ENCODE peak calls at places on chromosomes 5 and 9, in eight cellular contexts. F is brain microvascular endothelial cell, X is lung, N is IMR-90, I is stomach, B is pancreas, A is heart right ventricle, K is left ventricle myocardium inferior. P is an unnamed sample.
A peak's percentile ranks its signal among the peaks of the same experiment; 100 is the strongest.

GRCh38 chr5:124706729-124707361 is 39.6 kb downstream of the ZNF608 start:
- DNase-seq in F (no peak), X (peak; percentile 42), N (peak; percentile 58), I (peak; percentile 52), B (peak; percentile 81), A (peak; percentile 27), K (peak; percentile 54), P (peak; percentile 30)

GRCh38 chr5:142492781-142493281 is 168.0 kb upstream of the SPRY4 start:
- DNase-seq in F (no peak), X (no peak), N (peak; percentile 41), I (no peak), B (no peak), A (no peak), K (no peak), P (peak; percentile 80)

GRCh38 chr9:98807070-98807810 is at the start of gene GALNT12:
- DNase-seq in F (no peak), X (no peak), N (no peak), I (peak; percentile 47), B (peak; percentile 41), A (no peak), K (no peak), P (no peak)

GRCh38 chr5:173981362-173981761 is 7.6 kb upstream of the C5orf47 start:
- DNase-seq in F (no peak), X (no peak), N (no peak), I (no peak), B (no peak), A (no peak), K (no peak), P (no peak)

GRCh38 chr9:99362317-99362716 is 140.2 kb downstream of the SEC61B start:
- DNase-seq in F (no peak), X (no peak), N (no peak), I (no peak), B (no peak), A (no peak), K (no peak), P (no peak)

GRCh38 chr5:54259090-54259489 is 51.3 kb downstream of the ARL15 start:
- DNase-seq in F (peak; percentile 37), X (no peak), N (peak; percentile 67), I (no peak), B (no peak), A (no peak), K (no peak), P (peak; percentile 21)

GRCh38 chr9:85610074-85610855 is 131.5 kb downstream of the AGTPBP1 start:
- DNase-seq in F (peak; percentile 48), X (no peak), N (peak; percentile 82), I (no peak), B (no peak), A (no peak), K (no peak), P (peak; percentile 92)

GRCh38 chr5:19042106-19042505 is 945.9 kb downstream of the CDH18 start:
- DNase-seq in F (no peak), X (no peak), N (no peak), I (no peak), B (no peak), A (no peak), K (no peak), P (no peak)

GRCh38 chr5:13250450-13251291 is 693.8 kb downstream of the DNAH5 start:
- DNase-seq in F (no peak), X (no peak), N (peak; percentile 6), I (no peak), B (no peak), A (no peak), K (no peak), P (no peak)

GRCh38 chr5:149731617-149732400 is 1.7 kb downstream of the PPARGC1B start:
- DNase-seq in F (peak; percentile 84), X (peak; percentile 85), N (peak; percentile 58), I (peak; percentile 85), B (peak; percentile 84), A (peak; percentile 86), K (peak; percentile 91), P (peak; percentile 89)

GRCh38 chr9:134058716-134059115 is 9.1 kb downstream of the BRD3 start:
- DNase-seq in F (no peak), X (no peak), N (peak; percentile 9), I (peak; percentile 24), B (no peak), A (no peak), K (no peak), P (no peak)

GRCh38 chr5:77103457-77103856 is 16.4 kb upstream of the ZBED3 start:
- DNase-seq in F (no peak), X (no peak), N (no peak), I (no peak), B (no peak), A (no peak), K (no peak), P (no peak)

GRCh38 chr5:572398-573019 is 39.6 kb upstream of the CEP72 start:
- DNase-seq in F (no peak), X (no peak), N (no peak), I (no peak), B (no peak), A (no peak), K (no peak), P (no peak)

GRCh38 chr9:84932915-84933527 is 263.5 kb downstream of the NTRK2 start:
- DNase-seq in F (no peak), X (no peak), N (no peak), I (no peak), B (no peak), A (no peak), K (no peak), P (no peak)

GRCh38 chr9:122821278-122821952 is 7.0 kb downstream of the PDCL start:
- DNase-seq in F (peak; percentile 40), X (peak; percentile 51), N (peak; percentile 62), I (no peak), B (no peak), A (no peak), K (peak; percentile 27), P (peak; percentile 90)

GRCh38 chr9:122822056-122822455 is 6.3 kb downstream of the PDCL start:
- DNase-seq in F (no peak), X (no peak), N (no peak), I (no peak), B (no peak), A (no peak), K (no peak), P (no peak)

GRCh38 chr9:122820490-122820845 is 7.9 kb downstream of the PDCL start:
- DNase-seq in F (no peak), X (no peak), N (no peak), I (no peak), B (no peak), A (no peak), K (no peak), P (no peak)

GRCh38 chr9:122819791-122820489 is 8.4 kb downstream of the PDCL start:
- DNase-seq in F (peak; percentile 67), X (no peak), N (peak; percentile 78), I (no peak), B (no peak), A (no peak), K (no peak), P (peak; percentile 63)

GRCh38 chr9:122819326-122819725 is 9.1 kb downstream of the PDCL start:
- DNase-seq in F (peak; percentile 61), X (no peak), N (peak; percentile 79), I (no peak), B (no peak), A (no peak), K (no peak), P (peak; percentile 79)
- H3K4me3 ChIP-seq in F (no peak overlapping the region), X (no peak overlapping the region), N (no peak overlapping the region), I (no peak overlapping the region), B (no peak overlapping the region), A (no peak overlapping the region), K (no peak overlapping the region), P (no peak overlapping the region)

GRCh38 chr9:116837038-116837998 is 150.2 kb downstream of the TRIM32 start:
- DNase-seq in F (no peak), X (no peak), N (no peak), I (no peak), B (no peak), A (no peak), K (no peak), P (peak; percentile 23)

GRCh38 chr9:116843863-116844620 is 156.9 kb downstream of the TRIM32 start:
- DNase-seq in F (no peak), X (no peak), N (no peak), I (no peak), B (no peak), A (no peak), K (no peak), P (no peak)

GRCh38 chr9:116844621-116845020 is 157.5 kb downstream of the TRIM32 start:
- DNase-seq in F (no peak), X (no peak), N (no peak), I (no peak), B (no peak), A (no peak), K (no peak), P (no peak)

GRCh38 chr9:116842658-116843057 is 155.6 kb downstream of the TRIM32 start:
- DNase-seq in F (no peak), X (no peak), N (no peak), I (no peak), B (no peak), A (no peak), K (no peak), P (no peak)
- TF ChIP-seq CTCF in F (no peak), X (no peak), N (no peak), I (no peak), B (no peak), A (no peak), K (no peak), P (no peak)

DNA sequence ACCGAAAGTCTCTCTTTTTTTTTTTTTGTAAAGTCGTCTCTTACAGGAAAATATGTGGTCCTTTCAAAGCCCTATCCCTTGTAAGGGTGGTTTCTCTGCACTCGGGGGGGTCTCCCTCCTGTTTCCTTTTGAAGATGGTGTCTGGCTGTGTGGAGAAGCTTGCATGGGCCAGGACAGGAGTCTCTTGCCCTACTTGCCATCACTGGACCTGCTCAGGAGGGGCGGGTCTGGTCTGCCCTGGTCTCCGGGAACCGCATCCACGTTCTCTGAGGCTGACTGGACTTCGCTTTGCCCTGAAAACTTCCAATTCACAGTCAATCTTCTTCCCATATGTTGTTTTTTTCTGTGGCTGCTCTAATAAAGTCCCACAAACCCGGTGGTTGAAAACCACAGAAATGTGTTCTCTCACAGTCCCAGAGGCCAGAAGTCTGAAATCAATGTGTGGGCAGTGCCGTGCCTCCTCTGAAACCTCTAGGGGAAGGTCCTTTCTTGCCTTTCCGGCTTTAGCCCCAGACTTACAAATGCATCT is 92.9 kb upstream of the IER5L start:
- DNase-seq in F (peak; percentile 74), X (no peak), N (peak; percentile 44), I (no peak), B (no peak), A (no peak), K (peak; percentile 7), P (peak; percentile 89)
- H3K4me3 ChIP-seq in F (no peak overlapping the region), X (no peak overlapping the region), N (no peak overlapping the region), I (no peak overlapping the region), B (no peak overlapping the region), A (no peak overlapping the region), K (no peak overlapping the region), P (no peak overlapping the region)

GRCh38 chr5:23740029-23740428 is 232.6 kb downstream of the PRDM9 start:
- DNase-seq in F (no peak), X (no peak), N (no peak), I (no peak), B (no peak), A (no peak), K (no peak), P (no peak)

DNA sequence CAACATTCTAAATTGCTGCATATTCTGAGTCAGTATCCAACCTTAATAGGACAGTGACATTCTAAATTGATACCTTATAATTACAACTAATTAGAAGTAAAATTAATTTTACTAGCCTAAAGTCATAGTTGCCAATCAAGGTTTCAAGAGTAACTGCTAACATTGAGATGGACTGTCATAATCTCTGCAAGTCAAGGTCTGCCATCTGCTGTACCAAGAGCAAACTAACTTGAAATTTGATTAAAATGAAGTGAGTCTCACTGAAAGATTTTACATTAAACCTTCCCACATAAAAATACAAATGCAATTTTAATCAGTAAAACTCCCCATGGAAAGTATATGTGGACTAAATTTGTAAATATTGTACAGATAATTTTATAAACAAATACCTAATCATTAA is 235.3 kb downstream of the PRDM9 start:
- DNase-seq in F (no peak), X (no peak), N (no peak), I (no peak), B (no peak), A (no peak), K (no peak), P (no peak)
- TF ChIP-seq CTCF in F (no peak), X (no peak), N (no peak), I (no peak), B (no peak), A (no peak), K (no peak), P (no peak)

P was measured in choroid plexus epithelial cell.